ENCODE peak calls at places on chromosomes 7 and 10, in five cellular contexts. A is heart left ventricle; K is CD8-positive, alpha-beta T cell; X is hepatocyte; Z is cardiac muscle cell. N is an unnamed sample.

GRCh38 chr10:5595591-5596590 is 70.5 kb downstream of the ASB13 start:
- DNase-seq in A (no peak), K (no peak), X (no peak), Z (peak; percentile 71), N (no peak)

GRCh38 chr7:99008181-99008631 is 129.9 kb downstream of the TRRAP start:
- DNase-seq in A (no peak), K (no peak), X (no peak), Z (no peak), N (no peak)

GRCh38 chr7:52956379-52956915 is 79.0 kb upstream of the POM121L12 start:
- DNase-seq in A (no peak), K (no peak), X (peak; percentile 36), Z (no peak), N (peak; percentile 51)

GRCh38 chr7:29194206-29194593 is 375 bp upstream of the CHN2 start:
- DNase-seq in A (no peak), K (no peak), X (peak; percentile 45), Z (peak; percentile 11), N (peak; percentile 46)

GRCh38 chr10:79266092-79266491 is 81.2 kb upstream of the PPIF start:
- DNase-seq in A (no peak), K (no peak), X (peak; percentile 21), Z (no peak), N (no peak)

GRCh38 chr10:119174109-119174508 is 4.5 kb downstream of the PRDX3 start:
- DNase-seq in A (no peak), K (no peak), X (no peak), Z (no peak), N (no peak)

GRCh38 chr10:114995468-114995867 is 57.5 kb downstream of the TRUB1 start:
- DNase-seq in A (no peak), K (no peak), X (no peak), Z (no peak), N (no peak)

GRCh38 chr7:40571796-40572195 is 437.0 kb downstream of the SUGCT start:
- DNase-seq in A (peak; percentile 18), K (no peak), X (no peak), Z (peak; percentile 73), N (no peak)

GRCh38 chr10:35824704-35825103 is 182.6 kb upstream of the FZD8 start:
- DNase-seq in A (no peak), K (no peak), X (no peak), Z (no peak), N (no peak)

GRCh38 chr7:43105521-43106120 is 6.8 kb upstream of the HECW1 start:
- DNase-seq in A (no peak), K (no peak), X (no peak), Z (no peak), N (no peak)

GRCh38 chr7:44326261-44327125 is 1.1 kb upstream of the CAMK2B start:
- DNase-seq in A (no peak), K (no peak), X (no peak), Z (no peak), N (no peak)

GRCh38 chr10:101397140-101397539 is 43.2 kb downstream of the BTRC start:
- DNase-seq in A (peak; percentile 27), K (no peak), X (peak; percentile 47), Z (peak; percentile 87), N (peak; percentile 30)

GRCh38 chr10:44843484-44843883 is 67.7 kb upstream of the TMEM72 start:
- DNase-seq in A (no peak), K (no peak), X (no peak), Z (no peak), N (no peak)

GRCh38 chr7:76364198-76364584 is 5.4 kb upstream of the YWHAG start:
- DNase-seq in A (peak; percentile 38), K (no peak), X (no peak), Z (peak; percentile 78), N (no peak)

GRCh38 chr7:33836797-33837355 is 68.5 kb upstream of the BMPER start:
- DNase-seq in A (no peak), K (no peak), X (no peak), Z (no peak), N (peak; percentile 64)

GRCh38 chr7:479115-479947 is 40.3 kb downstream of the PDGFA start:
- DNase-seq in A (no peak), K (no peak), X (no peak), Z (no peak), N (peak; percentile 25)

GRCh38 chr10:13791483-13791882 is 204.7 kb downstream of the PRPF18 start:
- DNase-seq in A (no peak), K (no peak), X (no peak), Z (no peak), N (no peak)

GRCh38 chr10:43965033-43965917 is 316.6 kb upstream of the ZNF32 start:
- DNase-seq in A (peak; percentile 70), K (no peak), X (no peak), Z (peak; percentile 58), N (no peak)

GRCh38 chr7:36301914-36302771 is 87.5 kb upstream of the ANLN start:
- DNase-seq in A (no peak), K (no peak), X (no peak), Z (peak; percentile 59), N (no peak)

GRCh38 chr10:77391605-77392235 is 245.9 kb downstream of the KCNMA1 start:
- DNase-seq in A (peak; percentile 64), K (no peak), X (peak; percentile 91), Z (peak; percentile 88), N (peak; percentile 79)

GRCh38 chr7:22292519-22292918 is 64.4 kb downstream of the RAPGEF5 start:
- DNase-seq in A (no peak), K (no peak), X (no peak), Z (no peak), N (no peak)

GRCh38 chr7:69768986-69769595 is 170.8 kb downstream of the AUTS2 start:
- DNase-seq in A (no peak), K (no peak), X (no peak), Z (peak; percentile 40), N (no peak)

GRCh38 chr10:1294748-1295147 is 238.6 kb downstream of the WDR37 start:
- DNase-seq in A (peak; percentile 6), K (no peak), X (no peak), Z (no peak), N (no peak)

GRCh38 chr7:54260868-54261475 is 281.2 kb upstream of the VSTM2A start:
- DNase-seq in A (no peak), K (no peak), X (no peak), Z (no peak), N (no peak)

GRCh38 chr7:93119191-93119905 is 1.6 kb upstream of the SAMD9 start:
- DNase-seq in A (no peak), K (no peak), X (no peak), Z (no peak), N (no peak)

GRCh38 chr10:84348860-84349259 is 20.5 kb downstream of the CCSER2 start:
- DNase-seq in A (no peak), K (no peak), X (no peak), Z (peak; percentile 59), N (no peak)

DNA sequence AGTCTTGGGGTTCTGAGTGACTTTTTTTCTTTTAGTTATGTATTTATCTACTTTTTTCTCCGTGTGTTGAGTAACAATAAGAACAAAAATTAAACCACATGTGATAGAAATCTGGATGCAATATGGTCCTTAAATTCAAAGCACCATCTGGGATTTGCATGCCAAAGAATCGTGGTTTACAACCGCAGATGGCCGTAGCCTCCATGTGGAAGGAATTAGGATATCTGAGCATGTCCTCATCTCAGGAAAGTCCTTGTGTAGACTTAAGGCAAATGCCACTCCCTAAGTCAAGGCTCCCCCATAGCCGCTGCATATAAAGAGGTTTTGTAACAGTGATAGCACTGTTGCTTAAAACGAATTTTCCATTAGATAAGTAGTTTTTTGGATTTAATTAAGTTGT is 304.0 kb downstream of the ZEB1 start:
- DNase-seq in A (no peak), K (no peak), X (no peak), Z (peak; percentile 92), N (no peak)
- TF ChIP-seq CTCF in A (peak; percentile 18), K (no peak), X (peak; percentile 9), Z (peak; percentile 39), N (no peak)

GRCh38 chr7:130393095-130393494 is 12.8 kb downstream of the CPA1 start:
- DNase-seq in A (no peak), K (no peak), X (no peak), Z (peak; percentile 74), N (no peak)

GRCh38 chr7:130392456-130392860 is 12.2 kb downstream of the CPA1 start:
- DNase-seq in A (no peak), K (no peak), X (peak; percentile 34), Z (peak; percentile 83), N (no peak)

GRCh38 chr7:130397056-130397455 is 16.8 kb downstream of the CPA1 start:
- DNase-seq in A (no peak), K (no peak), X (no peak), Z (no peak), N (no peak)

GRCh38 chr7:130393799-130394411 is 13.6 kb downstream of the CPA1 start:
- DNase-seq in A (no peak), K (no peak), X (no peak), Z (no peak), N (no peak)

GRCh38 chr7:130394421-130395188 is 14.3 kb downstream of the CPA1 start:
- DNase-seq in A (no peak), K (peak; percentile 31), X (no peak), Z (no peak), N (no peak)
- H3K4me3 ChIP-seq in A (no peak overlapping the region), K (peak overlapping the region; percentile 44), X (no peak overlapping the region), Z (no peak overlapping the region), N (no peak overlapping the region)

DNA sequence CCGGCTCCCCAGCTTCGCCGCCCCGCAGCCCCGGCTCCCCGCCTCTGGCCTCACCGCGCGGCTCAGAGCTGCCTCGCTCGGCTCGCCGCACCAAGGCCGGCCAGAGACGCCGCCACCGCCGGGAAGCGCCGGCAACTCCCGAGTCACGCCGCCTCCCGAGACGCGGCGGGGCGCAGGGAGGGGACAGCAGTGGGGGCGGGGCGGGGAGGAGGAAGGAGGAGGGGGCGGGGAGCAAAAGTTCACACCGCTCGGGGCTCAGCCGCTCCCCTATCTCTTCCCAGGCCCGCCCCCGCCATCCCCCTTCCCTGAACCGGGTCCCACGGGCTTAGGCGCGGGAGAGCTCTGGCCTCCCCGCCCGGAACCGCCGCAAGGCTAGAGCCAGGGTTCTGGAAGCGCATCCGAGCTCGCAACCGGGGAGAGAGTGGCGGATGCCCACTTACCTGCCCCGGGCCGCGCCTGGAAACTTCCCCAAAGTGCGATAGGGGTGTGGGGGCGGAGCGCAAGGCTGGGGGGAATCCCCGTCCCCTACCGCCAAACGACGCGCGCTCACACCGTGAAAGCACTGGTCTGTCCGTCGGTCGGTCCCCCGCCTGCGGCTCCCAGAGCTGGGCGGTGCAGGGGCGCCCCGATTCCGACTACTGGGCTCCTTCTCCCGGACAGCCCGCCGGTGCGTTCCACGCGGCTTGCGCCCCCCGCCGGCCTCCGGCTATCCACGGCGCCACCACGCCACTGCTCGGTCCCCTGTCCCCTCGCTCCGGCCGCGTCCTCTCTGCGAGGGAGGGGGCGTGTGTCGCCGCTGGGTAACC is 925 bp downstream of the CHST15 start:
- DNase-seq in A (peak; percentile 74), K (no peak), X (peak; percentile 68), Z (peak; percentile 54), N (peak; percentile 55)
- TF ChIP-seq CTCF in A (peak; percentile 7), K (no peak), X (peak; percentile 25), Z (peak; percentile 22), N (no peak)

GRCh38 chr7:49091089-49091488 is 166.7 kb downstream of the CDC14C start:
- DNase-seq in A (no peak), K (no peak), X (no peak), Z (no peak), N (no peak)
- H3K4me3 ChIP-seq in A (no peak overlapping the region), K (no peak overlapping the region), X (no peak overlapping the region), Z (no peak overlapping the region), N (no peak overlapping the region)

GRCh38 chr10:71372882-71373495 is 23.7 kb upstream of the CDH23 start:
- DNase-seq in A (no peak), K (no peak), X (no peak), Z (no peak), N (no peak)
- TF ChIP-seq CTCF in A (no peak), K (no peak), X (no peak), Z (no peak), N (no peak)